ENCODE peak calls at places on chromosomes 2 and 18, in eight cellular contexts. C is fibroblast of mammary gland, E is left lung, I is GM10248, M is keratinocyte, S is HL-60, R is IMR-90, V is nephron progenitor cell. N is an unnamed sample.

GRCh38 chr18:80115035-80115434 is 6.0 kb downstream of the ADNP2 start:
- DNase-seq in C (no peak), E (no peak), I (no peak), M (no peak), S (no peak), R (no peak), V (no peak), N (no peak)

GRCh38 chr2:80490964-80491363 is 186.4 kb upstream of the LRRTM1 start:
- DNase-seq in C (no peak), E (no peak), I (no peak), M (no peak), S (no peak), R (no peak), V (no peak), N (no peak)

GRCh38 chr2:234565842-234566619 is 69.2 kb upstream of the ARL4C start:
- DNase-seq in C (no peak), E (no peak), I (no peak), M (no peak), S (no peak), R (no peak), V (no peak), N (no peak)

GRCh38 chr2:37459095-37459981 is 114.9 kb downstream of the QPCT start:
- DNase-seq in C (peak; percentile 86), E (no peak), I (no peak), M (peak; percentile 5), S (no peak), R (peak; percentile 89), V (no peak), N (no peak)

GRCh38 chr18:36284671-36285295 is 12.7 kb upstream of the FHOD3 start:
- DNase-seq in C (peak; percentile 74), E (no peak), I (peak; percentile 53), M (no peak), S (no peak), R (peak; percentile 74), V (peak; percentile 39), N (no peak)

GRCh38 chr18:45560870-45561269 is 54.4 kb upstream of the SLC14A2 start:
- DNase-seq in C (no peak), E (no peak), I (no peak), M (no peak), S (no peak), R (no peak), V (no peak), N (no peak)

GRCh38 chr2:101016-101415 is 54.7 kb upstream of the FAM110C start:
- DNase-seq in C (no peak), E (no peak), I (no peak), M (no peak), S (no peak), R (no peak), V (no peak), N (no peak)

GRCh38 chr2:149573760-149574159 is 13.8 kb downstream of the MMADHC start:
- DNase-seq in C (peak; percentile 24), E (no peak), I (no peak), M (no peak), S (no peak), R (peak; percentile 48), V (no peak), N (no peak)

GRCh38 chr2:3645745-3646389 is 12.1 kb upstream of the ALLC start:
- DNase-seq in C (no peak), E (no peak), I (no peak), M (no peak), S (no peak), R (no peak), V (no peak), N (no peak)

GRCh38 chr18:35392375-35392774 is 15.2 kb upstream of the ZNF396 start:
- DNase-seq in C (no peak), E (no peak), I (no peak), M (no peak), S (no peak), R (no peak), V (no peak), N (no peak)

GRCh38 chr2:31239842-31240198 is 5.9 kb downstream of the EHD3 start:
- DNase-seq in C (peak; percentile 66), E (no peak), I (no peak), M (no peak), S (no peak), R (peak; percentile 42), V (no peak), N (no peak)

GRCh38 chr2:218368150-218368528 is 11.5 kb downstream of the CATIP start:
- DNase-seq in C (no peak), E (no peak), I (no peak), M (no peak), S (no peak), R (no peak), V (no peak), N (no peak)

DNA sequence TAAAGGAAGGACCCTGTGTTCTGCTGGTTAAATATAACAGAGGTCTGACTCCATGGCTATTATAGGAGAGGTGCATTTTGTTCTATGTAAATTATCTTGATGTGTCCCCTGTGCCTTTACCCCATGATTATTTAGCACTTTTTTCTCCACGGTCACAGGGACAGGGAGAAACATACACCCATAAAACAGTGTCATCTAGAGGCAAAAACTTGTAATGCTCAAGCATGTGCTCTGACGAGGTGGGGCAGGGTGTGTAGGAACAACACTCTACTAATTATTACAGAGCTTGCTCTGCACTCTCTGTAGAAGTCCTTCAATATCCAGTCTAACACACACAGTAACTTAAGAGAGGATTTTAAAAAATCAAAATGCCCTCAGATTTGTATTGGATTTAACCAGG is 187.9 kb downstream of the NEDD4L start:
- DNase-seq in C (peak; percentile 29), E (no peak), I (no peak), M (no peak), S (no peak), R (no peak), V (no peak), N (no peak)
- TF ChIP-seq CTCF in C (peak; percentile 34), E (no peak), I (peak; percentile 23), M (peak; percentile 66), S (peak; percentile 25), R (peak; percentile 34), V (no peak), N (no peak)

DNA sequence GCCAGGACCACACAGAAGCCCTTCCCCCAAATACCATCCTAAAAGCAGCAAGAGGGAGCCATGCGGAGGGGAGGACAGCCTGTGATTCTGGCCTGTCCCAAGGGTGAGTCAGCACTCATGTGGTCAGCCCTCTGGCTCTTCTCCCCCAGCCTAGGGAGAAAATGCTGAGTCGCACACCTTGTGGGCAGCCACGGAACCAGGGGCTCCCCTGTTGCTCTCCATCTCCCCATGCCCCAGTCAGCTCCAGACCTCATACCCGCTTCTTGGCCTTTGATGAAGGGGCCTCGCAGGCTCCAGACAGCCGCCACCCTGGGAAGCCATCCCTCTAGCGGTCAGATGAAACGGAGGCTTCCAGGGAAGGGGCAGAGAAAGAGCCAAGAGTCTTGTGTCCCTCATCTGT is 181.2 kb upstream of the SIX2 start:
- DNase-seq in C (peak; percentile 84), E (no peak), I (no peak), M (no peak), S (no peak), R (peak; percentile 69), V (no peak), N (no peak)
- TF ChIP-seq CTCF in C (no peak), E (no peak), I (no peak), M (no peak), S (no peak), R (no peak), V (no peak), N (no peak)

GRCh38 chr2:177212106-177212894 is at the start of gene HNRNPA3:
- DNase-seq in C (peak; percentile 99), E (peak; percentile 99), I (peak; percentile 99), M (peak; percentile 91), S (peak; percentile 98), R (peak; percentile 99), V (peak; percentile 100), N (peak; percentile 99)
- TF ChIP-seq CTCF in C (peak; percentile 14), E (no peak), I (no peak), M (no peak), S (no peak), R (no peak), V (no peak), N (no peak)

DNA sequence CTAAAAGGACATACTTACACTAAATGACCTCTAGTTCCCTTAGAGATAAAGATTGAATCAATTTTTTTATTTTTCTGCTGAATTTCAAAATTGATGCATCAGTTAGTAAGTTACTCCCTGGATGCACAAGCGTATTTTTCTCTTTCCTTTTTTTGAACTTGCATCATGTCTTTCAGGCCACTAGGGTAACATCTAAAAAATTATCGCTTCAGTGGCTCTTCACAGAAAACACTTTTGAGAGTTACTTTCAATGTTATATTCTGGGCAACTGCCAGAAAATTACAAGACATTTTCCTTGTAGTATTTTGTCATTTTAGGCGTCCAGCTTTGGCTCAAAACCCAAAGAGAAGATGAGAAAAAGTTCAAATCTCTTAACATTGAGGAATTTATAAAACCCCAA is 59.8 kb downstream of the DSEL start:
- DNase-seq in C (peak; percentile 6), E (no peak), I (no peak), M (no peak), S (no peak), R (no peak), V (no peak), N (no peak)
- TF ChIP-seq CTCF in C (peak; percentile 20), E (peak; percentile 10), I (no peak), M (no peak), S (no peak), R (no peak), V (peak; percentile 25), N (peak; percentile 52)

DNA sequence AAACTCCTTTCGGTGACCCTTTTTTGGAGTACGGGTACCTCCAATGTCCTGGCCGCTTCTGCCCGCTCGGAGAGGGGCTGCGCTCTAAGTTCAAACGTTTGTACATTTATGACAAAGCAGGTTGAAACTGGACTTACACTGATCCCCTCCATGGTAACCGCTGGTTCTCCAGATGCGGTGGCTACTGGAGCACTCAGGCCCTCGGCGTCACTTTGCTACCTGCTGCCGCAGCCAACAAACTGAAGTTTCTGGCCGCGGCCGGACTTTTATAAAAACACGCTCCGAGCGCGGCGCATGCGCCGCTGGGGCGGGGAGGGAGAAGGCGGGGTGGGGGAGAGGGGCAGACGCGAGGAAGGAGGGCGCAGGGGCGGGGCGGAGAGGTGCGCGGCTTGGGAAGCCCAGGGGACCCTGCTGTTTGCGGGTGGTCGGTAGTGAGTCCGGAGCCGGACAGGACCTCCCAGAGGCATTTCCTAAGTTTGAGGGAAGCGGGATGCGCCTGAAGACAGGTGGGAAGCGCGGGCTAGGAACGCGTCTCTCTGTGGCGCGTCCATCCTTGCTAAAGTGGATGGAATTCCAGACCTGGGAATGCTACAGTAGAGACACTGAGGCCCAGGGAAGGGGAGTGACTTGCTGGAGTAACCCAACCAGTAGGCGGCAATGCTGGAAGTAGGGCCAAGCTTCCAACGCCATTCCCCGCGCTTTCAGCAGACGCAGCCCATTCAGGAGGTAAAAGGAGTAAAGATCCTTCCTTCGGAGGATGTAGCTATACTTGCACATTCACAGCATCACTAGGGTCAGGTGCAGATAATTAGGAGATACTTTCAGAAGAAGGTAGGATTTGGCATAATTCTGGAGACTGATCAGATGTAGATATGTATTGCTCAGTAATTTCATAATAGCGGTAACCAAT is at the start of gene CXCR4:
- DNase-seq in C (peak; percentile 15), E (peak; percentile 86), I (peak; percentile 90), M (no peak), S (peak; percentile 88), R (peak; percentile 2), V (peak; percentile 94), N (peak; percentile 90)
- TF ChIP-seq CTCF in C (no peak), E (no peak), I (no peak), M (no peak), S (no peak), R (no peak), V (peak; percentile 14), N (peak; percentile 38)

DNA sequence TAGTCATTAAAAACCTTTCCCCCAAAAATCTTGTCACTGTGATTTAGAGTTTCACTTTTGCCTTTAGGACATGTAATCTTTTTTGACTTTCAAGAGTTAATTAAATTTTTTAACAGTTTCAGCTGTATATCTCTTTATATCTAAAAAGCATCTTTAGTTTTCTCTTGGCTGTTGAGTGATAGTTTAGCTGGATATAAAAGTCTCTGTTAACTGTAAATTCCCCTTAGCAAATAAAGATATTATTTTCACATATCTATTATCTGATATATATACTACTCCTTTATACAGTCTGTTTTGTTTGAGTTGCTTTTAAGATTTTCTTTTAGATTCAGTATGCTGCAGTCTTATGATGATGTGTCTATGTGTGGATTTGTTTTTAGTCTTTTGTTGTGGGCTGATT is 98.9 kb upstream of the CNGA3 start:
- DNase-seq in C (no peak), E (no peak), I (no peak), M (no peak), S (no peak), R (no peak), V (no peak), N (no peak)
- TF ChIP-seq CTCF in C (no peak), E (no peak), I (no peak), M (no peak), S (no peak), R (no peak), V (no peak), N (no peak)